ENCODE peak calls at places on chromosomes 4 and X, in seven cellular contexts. Q is A673, I is left ventricle myocardium inferior, Y is keratinocyte, R is AG09309, S is fibroblast of lung, M is astrocyte of the cerebellum. W is an unnamed sample.

GRCh38 chr4:120948382-120948781 is 25.9 kb upstream of the PRDM5 start:
- DNase-seq in Q (no peak), I (no peak), Y (no peak), R (no peak), S (no peak), M (no peak), W (no peak)

GRCh38 chrX:50081282-50081955 is 119.4 kb downstream of the AKAP4 start:
- DNase-seq in Q (no peak), I (peak), Y (no peak), R (no peak), S (peak), M (no peak), W (peak)

GRCh38 chr4:125728568-125728967 is 413.8 kb downstream of the FAT4 start:
- DNase-seq in Q (no peak), I (no peak), Y (peak), R (peak), S (peak), M (peak), W (peak)

GRCh38 chr4:48334236-48334635 is 7.1 kb upstream of the SLAIN2 start:
- DNase-seq in Q (no peak), I (no peak), Y (no peak), R (no peak), S (no peak), M (no peak), W (no peak)

GRCh38 chrX:24146283-24146865 is 3.2 kb upstream of the ZFX start:
- DNase-seq in Q (peak), I (no peak), Y (no peak), R (no peak), S (no peak), M (no peak), W (peak)

GRCh38 chr4:161647757-161648156 is 516.0 kb downstream of the FSTL5 start:
- DNase-seq in Q (no peak), I (no peak), Y (no peak), R (no peak), S (no peak), M (no peak), W (no peak)

GRCh38 chr4:71752383-71753042 is 31.4 kb downstream of the GC start:
- DNase-seq in Q (no peak), I (no peak), Y (no peak), R (no peak), S (no peak), M (no peak), W (no peak)

GRCh38 chrX:99461223-99461622 is 948.9 kb downstream of the PCDH19 start:
- DNase-seq in Q (no peak), I (no peak), Y (no peak), R (no peak), S (no peak), M (no peak), W (no peak)

GRCh38 chrX:132023896-132024386 is 839 bp downstream of the STK26 start:
- DNase-seq in Q (peak), I (peak), Y (no peak), R (no peak), S (no peak), M (no peak), W (no peak)

GRCh38 chr4:74632634-74633033 is 161.7 kb downstream of the BTC start:
- DNase-seq in Q (peak), I (no peak), Y (peak), R (peak), S (peak), M (peak), W (peak)

GRCh38 chr4:153113061-153113837 is 91.0 kb upstream of the TRIM2 start:
- DNase-seq in Q (no peak), I (no peak), Y (no peak), R (peak), S (no peak), M (peak), W (peak)

GRCh38 chr4:90660672-90661071 is 533.5 kb downstream of the CCSER1 start:
- DNase-seq in Q (no peak), I (no peak), Y (no peak), R (no peak), S (no peak), M (no peak), W (no peak)

GRCh38 chrX:14398725-14399124 is 130.6 kb upstream of the GLRA2 start:
- DNase-seq in Q (no peak), I (no peak), Y (peak), R (peak), S (peak), M (no peak), W (no peak)

GRCh38 chr4:98645527-98645926 is 12.9 kb downstream of the TSPAN5 start:
- DNase-seq in Q (no peak), I (no peak), Y (no peak), R (no peak), S (no peak), M (no peak), W (no peak)

GRCh38 chr4:8289956-8290700 is 20.6 kb downstream of the HTRA3 start:
- DNase-seq in Q (no peak), I (peak), Y (no peak), R (no peak), S (no peak), M (no peak), W (no peak)

GRCh38 chr4:74161676-74162450 is 3.9 kb downstream of the MTHFD2L start:
- DNase-seq in Q (no peak), I (no peak), Y (no peak), R (no peak), S (peak), M (no peak), W (peak)

GRCh38 chrX:97751735-97752134 is 868.0 kb downstream of the RPA4 start:
- DNase-seq in Q (no peak), I (no peak), Y (peak), R (no peak), S (no peak), M (no peak), W (no peak)

GRCh38 chr4:176137626-176138025 is 57.8 kb downstream of the SPATA4 start:
- DNase-seq in Q (no peak), I (no peak), Y (no peak), R (peak), S (no peak), M (no peak), W (peak)

GRCh38 chr4:24470681-24471622 is 113.4 kb downstream of the DHX15 start:
- DNase-seq in Q (peak), I (peak), Y (no peak), R (no peak), S (peak), M (no peak), W (peak)

GRCh38 chrX:44897539-44897938 is 24.6 kb downstream of the KDM6A start:
- DNase-seq in Q (no peak), I (no peak), Y (no peak), R (no peak), S (no peak), M (no peak), W (no peak)

GRCh38 chr4:8911311-8912088 is 39.9 kb upstream of the HMX1 start:
- DNase-seq in Q (no peak), I (no peak), Y (no peak), R (peak), S (no peak), M (no peak), W (no peak)

GRCh38 chr4:72295966-72296557 is 264.3 kb downstream of the NPFFR2 start:
- DNase-seq in Q (peak), I (no peak), Y (no peak), R (no peak), S (peak), M (peak), W (peak)

DNA sequence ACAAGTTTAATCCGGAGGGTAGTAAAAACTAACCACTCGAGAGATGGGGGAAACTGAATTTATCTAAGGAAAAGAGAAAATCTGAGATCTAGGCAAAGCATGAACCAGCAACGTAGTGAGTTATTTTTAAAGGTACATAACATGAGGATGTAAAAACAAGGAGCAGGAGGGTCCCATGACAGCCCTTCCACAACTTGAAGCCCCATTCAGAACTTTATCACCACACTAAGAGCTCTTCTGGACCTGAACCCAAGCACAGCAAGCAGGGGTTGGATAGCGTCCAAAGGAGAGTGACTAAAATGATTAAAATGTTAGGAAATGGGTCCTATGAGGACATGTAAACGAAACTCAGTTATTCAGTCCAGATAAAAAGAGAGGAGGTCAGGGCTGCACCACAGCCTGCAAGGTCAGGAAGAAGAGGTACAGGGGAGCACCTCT is 16.2 kb downstream of the SH3RF1 start:
- DNase-seq in Q (peak), I (no peak), Y (no peak), R (peak), S (peak), M (peak), W (peak)
- H3K4me3 ChIP-seq in Q (no peak), I (no peak), Y (no peak), R (no peak), S (no peak), M (peak), W (no peak)

DNA sequence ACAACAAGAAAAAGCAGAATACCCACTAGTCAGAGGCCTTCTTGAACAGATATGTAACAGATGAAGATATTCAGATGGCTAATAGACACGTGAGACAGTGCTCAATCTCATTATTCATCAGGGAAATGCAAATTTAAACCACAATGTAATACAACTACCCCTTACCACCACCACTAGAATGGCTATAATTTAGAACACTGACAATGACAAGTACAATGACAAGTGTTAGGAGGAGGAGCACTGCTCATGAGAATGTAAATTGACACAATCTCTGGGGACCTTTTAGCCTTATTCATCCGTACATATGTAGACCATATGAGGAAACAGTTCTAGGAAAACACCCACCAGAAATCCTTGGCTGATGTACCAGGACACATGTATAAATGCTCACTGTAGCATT is 13.1 kb downstream of the ZNF81 start:
- DNase-seq in Q (peak), I (no peak), Y (no peak), R (no peak), S (no peak), M (no peak), W (no peak)
- TF ChIP-seq CTCF in Q (no peak), I (no peak), Y (no peak), R (no peak), S (no peak), M (no peak), W (no peak)

GRCh38 chrX:64792598-64793337 is 183.5 kb downstream of the ZC4H2 start:
- DNase-seq in Q (no peak), I (no peak), Y (no peak), R (no peak), S (no peak), M (no peak), W (no peak)
- H3K4me3 ChIP-seq in Q (no peak), I (no peak), Y (no peak), R (no peak), S (no peak), M (no peak), W (no peak)

GRCh38 chr4:3744901-3745300 is 21.3 kb upstream of the ADRA2C start:
- DNase-seq in Q (no peak), I (no peak), Y (no peak), R (no peak), S (no peak), M (no peak), W (no peak)

GRCh38 chr4:3749081-3749480 is 17.1 kb upstream of the ADRA2C start:
- DNase-seq in Q (no peak), I (no peak), Y (no peak), R (no peak), S (no peak), M (no peak), W (no peak)

GRCh38 chr4:3745886-3746656 is 20.1 kb upstream of the ADRA2C start:
- DNase-seq in Q (no peak), I (no peak), Y (no peak), R (no peak), S (no peak), M (no peak), W (peak)

GRCh38 chr4:3746701-3747581 is 19.2 kb upstream of the ADRA2C start:
- DNase-seq in Q (no peak), I (no peak), Y (no peak), R (no peak), S (no peak), M (no peak), W (no peak)

GRCh38 chr4:3747582-3747906 is 18.6 kb upstream of the ADRA2C start:
- DNase-seq in Q (no peak), I (no peak), Y (no peak), R (no peak), S (no peak), M (no peak), W (no peak)
- TF ChIP-seq CTCF in Q (peak), I (peak), Y (peak), R (peak), S (no peak), M (peak), W (peak)

GRCh38 chrX:126165721-126166401 is at the start of gene DCAF12L2:
- DNase-seq in Q (peak), I (peak), Y (no peak), R (no peak), S (no peak), M (no peak), W (no peak)
- H3K4me3 ChIP-seq in Q (peak), I (peak), Y (no peak), R (no peak), S (no peak), M (peak), W (no peak)

GRCh38 chr4:164508836-164509235 is 245.1 kb upstream of the SMIM31 start:
- DNase-seq in Q (no peak), I (no peak), Y (no peak), R (no peak), S (peak), M (no peak), W (no peak)

GRCh38 chr4:164501074-164501473 is 252.9 kb upstream of the SMIM31 start:
- DNase-seq in Q (no peak), I (no peak), Y (peak), R (no peak), S (no peak), M (no peak), W (peak)

GRCh38 chr4:164508126-164508525 is 245.8 kb upstream of the SMIM31 start:
- DNase-seq in Q (no peak), I (no peak), Y (no peak), R (no peak), S (no peak), M (no peak), W (no peak)

DNA sequence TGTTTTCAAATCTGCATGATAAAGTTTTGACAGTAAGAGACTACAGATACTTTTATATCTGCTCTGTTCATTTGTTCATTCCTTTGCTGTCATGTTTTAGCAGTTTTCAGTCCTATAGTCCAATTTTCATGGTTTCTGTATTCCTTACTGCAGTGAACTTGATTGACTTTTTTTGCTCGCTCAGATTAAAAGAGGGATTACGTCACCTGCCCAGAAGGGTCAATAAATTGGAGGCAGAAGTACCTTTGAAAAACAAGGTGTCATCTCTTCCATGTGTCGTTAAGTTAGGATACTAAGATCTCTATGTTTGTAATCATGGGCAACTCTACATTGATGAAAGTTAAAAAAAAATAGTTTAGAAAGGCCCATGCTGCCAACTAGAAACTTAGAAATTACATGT is 250.1 kb upstream of the SMIM31 start:
- DNase-seq in Q (no peak), I (no peak), Y (no peak), R (no peak), S (no peak), M (no peak), W (no peak)
- TF ChIP-seq CTCF in Q (no peak), I (no peak), Y (no peak), R (no peak), S (no peak), M (no peak), W (no peak)

GRCh38 chrX:71198066-71198465 is 25.0 kb upstream of the GJB1 start:
- DNase-seq in Q (no peak), I (no peak), Y (no peak), R (no peak), S (no peak), M (no peak), W (no peak)
- H3K4me3 ChIP-seq in Q (no peak), I (peak), Y (no peak), R (no peak), S (no peak), M (no peak), W (no peak)

W was measured in astrocyte of the spinal cord.